ENCODE peak calls at places on chromosomes 12 and 14, in four cellular contexts. H is lower lobe of right lung, G is upper lobe of right lung, Y is endothelial cell. S is an unnamed sample.

GRCh38 chr12:131643581-131644452 is 67.1 kb upstream of the SFSWAP start:
- DNase-seq in Y (no peak), H (no peak), G (no peak), S (no peak)

GRCh38 chr14:78970677-78971076 is 800.5 kb downstream of the NRXN3 start:
- DNase-seq in G (no peak), Y (no peak), H (no peak), S (no peak)

GRCh38 chr14:23573384-23573783 is 5.2 kb downstream of the JPH4 start:
- DNase-seq in G (no peak), H (no peak), Y (no peak), S (peak)

GRCh38 chr12:127966331-127966730 is 300.6 kb upstream of the TMEM132C start:
- DNase-seq in G (no peak), Y (no peak), H (no peak), S (no peak)

GRCh38 chr12:89210277-89210676 is 142.0 kb downstream of the DUSP6 start:
- DNase-seq in Y (no peak), G (no peak), H (no peak), S (no peak)

GRCh38 chr12:9740109-9740750 is 7.3 kb upstream of the CLECL1 start:
- DNase-seq in H (no peak), Y (no peak), G (no peak), S (no peak)

GRCh38 chr14:102819790-102820330 is 42.6 kb downstream of the TRAF3 start:
- DNase-seq in G (no peak), Y (no peak), H (no peak), S (no peak)

GRCh38 chr14:64215274-64215673 is 78.9 kb downstream of the ESR2 start:
- DNase-seq in Y (no peak), H (no peak), G (no peak), S (no peak)

GRCh38 chr12:122062832-122063690 is 15.5 kb upstream of the MLXIP start:
- DNase-seq in H (no peak), Y (peak), G (no peak), S (peak)

GRCh38 chr14:49550284-49551184 is 35.6 kb downstream of the RPS29 start:
- DNase-seq in Y (no peak), H (no peak), G (no peak), S (no peak)

GRCh38 chr12:129558036-129558435 is 345.8 kb downstream of the TMEM132D start:
- DNase-seq in H (no peak), G (no peak), Y (no peak), S (no peak)

GRCh38 chr12:48988030-48988649 is 10.0 kb downstream of the WNT1 start:
- DNase-seq in G (peak), Y (peak), H (peak), S (peak)

GRCh38 chr12:69275471-69275891 is 36.1 kb downstream of the CPSF6 start:
- DNase-seq in Y (no peak), G (no peak), H (no peak), S (no peak)

GRCh38 chr14:36955967-36956366 is 216.4 kb downstream of the SLC25A21 start:
- DNase-seq in G (no peak), H (no peak), Y (no peak), S (no peak)

GRCh38 chr14:94049625-94050023 is 23.5 kb downstream of the OTUB2 start:
- DNase-seq in Y (no peak), H (no peak), G (no peak), S (no peak)

GRCh38 chr12:76113800-76114757 is 29.6 kb upstream of the NAP1L1 start:
- DNase-seq in H (no peak), G (no peak), Y (no peak), S (no peak)

GRCh38 chr12:63844391-63845341 is at the start of gene SRGAP1:
- DNase-seq in G (peak), H (peak), Y (no peak), S (peak)

GRCh38 chr12:127411981-127412380 is 855.0 kb upstream of the TMEM132C start:
- DNase-seq in G (no peak), H (no peak), Y (no peak), S (no peak)